ENCODE peak calls at places on chromosome 7, in seven cellular contexts. O, C, W, H, A, U and Q are unnamed samples.

GRCh38 chr7:129952164-129952652 is 552 bp downstream of the UBE2H start:
- DNase-seq in O (no peak), U (peak), H (peak), A (no peak), W (no peak), C (no peak), Q (peak)

GRCh38 chr7:143299346-143299745 is 11.2 kb downstream of the CASP2 start:
- DNase-seq in A (no peak), C (no peak), U (no peak), O (no peak), H (no peak), W (no peak), Q (no peak)

GRCh38 chr7:108294595-108294994 is 161.6 kb downstream of the NRCAM start:
- DNase-seq in A (no peak), H (no peak), W (no peak), U (no peak), C (no peak), O (no peak), Q (no peak)

GRCh38 chr7:120724448-120724847 is 133.5 kb downstream of the TSPAN12 start:
- DNase-seq in W (no peak), H (no peak), A (no peak), O (no peak), U (no peak), C (no peak), Q (no peak)

GRCh38 chr7:114048386-114049235 is 129.8 kb upstream of the PPP1R3A start:
- DNase-seq in C (no peak), U (no peak), O (no peak), A (no peak), W (peak), H (no peak), Q (peak)

GRCh38 chr7:126778101-126778500 is 474.6 kb downstream of the GRM8 start:
- DNase-seq in C (peak), U (no peak), H (no peak), O (no peak), A (no peak), W (no peak), Q (no peak)

GRCh38 chr7:64999165-65000004 is 7.1 kb downstream of the ERV3-1 start:
- DNase-seq in H (no peak), U (no peak), W (no peak), O (no peak), A (no peak), C (no peak), Q (no peak)

GRCh38 chr7:90817846-90818245 is 221.7 kb downstream of the CDK14 start:
- DNase-seq in W (no peak), A (no peak), H (no peak), U (no peak), O (no peak), C (no peak), Q (peak)

GRCh38 chr7:86914468-86915054 is 144.9 kb downstream of the ELAPOR2 start:
- DNase-seq in U (no peak), A (no peak), H (no peak), O (no peak), C (peak), W (no peak), Q (peak)

GRCh38 chr7:57425969-57426628 is 23.9 kb upstream of the ZNF716 start:
- DNase-seq in A (no peak), C (no peak), U (peak), O (no peak), H (no peak), W (no peak), Q (no peak)

GRCh38 chr7:151795168-151795754 is 81.7 kb downstream of the PRKAG2 start:
- DNase-seq in C (no peak), A (no peak), O (no peak), U (peak), W (peak), H (no peak), Q (no peak)

GRCh38 chr7:79453558-79454324 is at the start of gene MAGI2:
- DNase-seq in O (peak), W (peak), A (no peak), C (no peak), H (peak), U (peak), Q (peak)

GRCh38 chr7:13850185-13850752 is 139.2 kb downstream of the ETV1 start:
- DNase-seq in A (peak), W (peak), H (no peak), U (no peak), O (no peak), C (peak), Q (peak)